ENCODE peak calls at places on chromosomes 13 and 19, in nine cellular contexts. Q is HFF-Myc, V is PC-3, C is fibroblast of mammary gland, T is cardiac muscle cell, E is nephron progenitor cell, Z is H1, G is chondrocyte, P is thoracic aorta. L is an unnamed sample.

GRCh38 chr13:40494932-40495619 is 171.4 kb downstream of the FOXO1 start:
- DNase-seq in V (peak; percentile 32), Z (no peak), C (no peak), P (no peak), Q (no peak), T (no peak), E (no peak), G (no peak), L (no peak)

GRCh38 chr13:84563611-84564010 is 681.3 kb upstream of the SLITRK1 start:
- DNase-seq in P (no peak), E (no peak), V (no peak), Z (no peak), Q (no peak), T (no peak), G (no peak), C (no peak), L (no peak)

GRCh38 chr13:72379581-72379980 is 347.8 kb downstream of the MZT1 start:
- DNase-seq in C (no peak), E (no peak), V (no peak), Q (no peak), Z (no peak), T (no peak), P (no peak), G (no peak), L (no peak)

GRCh38 chr19:56193981-56194380 is 3.6 kb downstream of the ZSCAN5B start:
- DNase-seq in V (no peak), E (no peak), T (no peak), Z (no peak), G (no peak), C (no peak), P (no peak), Q (no peak), L (no peak)

GRCh38 chr13:27171244-27171829 is at the start of gene USP12:
- DNase-seq in G (no peak), Q (no peak), Z (peak; percentile 76), V (no peak), C (peak; percentile 25), E (peak; percentile 77), P (peak; percentile 15), T (peak; percentile 79), L (peak; percentile 59)

GRCh38 chr13:27406178-27406939 is 18.1 kb upstream of the GTF3A start:
- DNase-seq in Q (no peak), P (no peak), T (peak; percentile 35), V (peak; percentile 62), C (peak; percentile 52), E (no peak), Z (no peak), G (no peak), L (no peak)

GRCh38 chr19:50794074-50794777 is 4.0 kb downstream of the ACP4 start:
- DNase-seq in V (peak; percentile 62), G (no peak), C (peak; percentile 27), E (no peak), P (no peak), T (no peak), Q (peak; percentile 16), Z (peak; percentile 63), L (no peak)

GRCh38 chr19:19468424-19469050 is 46.8 kb downstream of the TSSK6 start:
- DNase-seq in T (no peak), Z (no peak), P (no peak), V (no peak), E (no peak), C (peak; percentile 45), Q (no peak), G (no peak), L (no peak)

GRCh38 chr19:54667217-54667616 is 4.4 kb downstream of the LILRB4 start:
- DNase-seq in P (no peak), Z (no peak), E (no peak), V (no peak), C (no peak), T (no peak), Q (no peak), G (no peak), L (no peak)

GRCh38 chr13:45511310-45512147 is 46.8 kb downstream of the COG3 start:
- DNase-seq in C (peak; percentile 81), G (no peak), P (no peak), Z (no peak), T (peak; percentile 78), Q (peak; percentile 65), E (peak; percentile 23), V (peak; percentile 77), L (no peak)

GRCh38 chr19:55027472-55028337 is 10.4 kb downstream of the GP6 start:
- DNase-seq in E (no peak), G (no peak), Q (no peak), C (peak; percentile 2), T (no peak), P (no peak), V (peak; percentile 32), Z (no peak), L (no peak)

GRCh38 chr19:1904385-1905070 is 671 bp upstream of the ADAT3 start:
- DNase-seq in C (no peak), T (peak; percentile 68), G (no peak), E (peak; percentile 35), Q (no peak), Z (peak; percentile 72), P (no peak), V (peak; percentile 92), L (no peak)

GRCh38 chr19:57648336-57649003 is 15.5 kb downstream of the ZNF211 start:
- DNase-seq in C (no peak), Q (no peak), P (no peak), E (no peak), V (no peak), Z (peak; percentile 14), T (no peak), G (no peak), L (no peak)

GRCh38 chr19:43470288-43470687 is 4.9 kb upstream of the LYPD3 start:
- DNase-seq in Z (no peak), Q (no peak), G (no peak), V (peak; percentile 80), E (no peak), C (peak; percentile 69), P (no peak), T (no peak), L (no peak)

GRCh38 chr19:15584541-15585115 is 30.4 kb upstream of the CYP4F8 start:
- DNase-seq in P (peak; percentile 28), G (no peak), Z (peak; percentile 91), Q (peak; percentile 29), E (peak; percentile 72), T (no peak), C (peak; percentile 45), V (peak; percentile 80), L (no peak)

GRCh38 chr19:6260912-6261636 is 18.7 kb downstream of the MLLT1 start:
- DNase-seq in C (peak; percentile 33), E (peak; percentile 59), T (no peak), Z (peak; percentile 90), V (peak; percentile 54), Q (no peak), P (no peak), G (no peak), L (peak; percentile 53)
- TF ChIP-seq CTCF in C (peak; percentile 61), E (peak; percentile 67), T (peak; percentile 70), Z (peak; percentile 82), V (peak; percentile 73), Q (peak; percentile 64), P (peak; percentile 38), G (peak; percentile 75), L (peak; percentile 36)

GRCh38 chr19:38917921-38918491 is 6.0 kb upstream of the CCER2 start:
- DNase-seq in E (no peak), Z (no peak), G (peak; percentile 76), V (peak; percentile 5), P (no peak), T (peak; percentile 19), C (peak; percentile 9), Q (no peak), L (no peak)
- TF ChIP-seq CTCF in E (no peak), Z (peak; percentile 11), G (peak; percentile 35), V (peak; percentile 26), P (no peak), T (peak; percentile 19), C (peak; percentile 5), Q (no peak), L (no peak)

DNA sequence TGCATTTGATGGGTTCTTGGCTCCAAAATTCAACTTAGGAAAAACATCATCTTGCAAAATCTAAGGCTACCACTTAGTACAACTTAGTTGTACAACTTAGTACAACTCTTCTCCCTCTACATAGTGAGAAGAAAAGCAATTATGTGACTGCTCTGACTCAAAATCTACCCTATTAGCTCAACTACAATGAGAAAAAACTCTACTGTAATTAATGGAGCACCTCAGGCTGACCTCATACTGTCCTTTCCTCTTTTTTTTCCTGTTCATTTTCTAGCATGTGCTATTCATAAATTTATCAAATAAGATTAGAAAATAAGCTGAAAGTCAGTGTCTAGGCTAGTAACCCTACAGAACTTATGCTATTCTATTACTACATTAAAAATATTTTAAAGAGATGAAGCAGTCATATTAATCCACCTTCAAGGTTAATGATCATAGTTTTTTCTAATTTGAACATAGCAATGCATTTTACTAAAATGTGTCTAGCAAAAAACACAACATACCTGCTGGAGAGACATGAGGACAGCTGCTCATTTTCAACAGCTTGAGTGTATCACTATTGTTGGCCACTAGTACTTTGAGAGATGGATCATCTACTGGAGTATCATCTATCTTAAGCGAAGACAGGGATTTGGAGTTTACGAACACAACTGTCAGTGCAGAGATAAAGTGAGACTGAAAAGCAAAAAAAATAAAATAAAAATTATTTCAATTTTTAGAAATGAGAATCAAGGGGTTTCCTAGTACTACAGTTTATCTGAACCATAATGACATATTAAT is 11.9 kb downstream of the FBXL3 start:
- DNase-seq in P (no peak), E (no peak), T (no peak), C (no peak), Q (no peak), G (no peak), Z (no peak), V (no peak), L (no peak)
- TF ChIP-seq CTCF in P (no peak), E (no peak), T (no peak), C (no peak), Q (no peak), G (no peak), Z (no peak), V (no peak), L (no peak)

GRCh38 chr13:98549006-98549727 is 27.7 kb downstream of the STK24 start:
- DNase-seq in V (peak; percentile 29), T (no peak), G (no peak), P (no peak), Z (no peak), Q (peak; percentile 86), C (peak; percentile 96), E (no peak), L (no peak)

GRCh38 chr13:98547455-98547854 is 29.5 kb downstream of the STK24 start:
- DNase-seq in Z (no peak), V (no peak), P (no peak), T (no peak), E (no peak), Q (no peak), G (no peak), C (no peak), L (no peak)

GRCh38 chr13:98544105-98544710 is 32.7 kb downstream of the STK24 start:
- DNase-seq in Z (no peak), P (no peak), T (no peak), G (no peak), V (no peak), E (no peak), C (no peak), Q (no peak), L (no peak)

GRCh38 chr13:98548230-98548629 is 28.7 kb downstream of the STK24 start:
- DNase-seq in Z (no peak), V (no peak), E (no peak), P (no peak), T (no peak), C (peak; percentile 50), Q (no peak), G (no peak), L (no peak)

DNA sequence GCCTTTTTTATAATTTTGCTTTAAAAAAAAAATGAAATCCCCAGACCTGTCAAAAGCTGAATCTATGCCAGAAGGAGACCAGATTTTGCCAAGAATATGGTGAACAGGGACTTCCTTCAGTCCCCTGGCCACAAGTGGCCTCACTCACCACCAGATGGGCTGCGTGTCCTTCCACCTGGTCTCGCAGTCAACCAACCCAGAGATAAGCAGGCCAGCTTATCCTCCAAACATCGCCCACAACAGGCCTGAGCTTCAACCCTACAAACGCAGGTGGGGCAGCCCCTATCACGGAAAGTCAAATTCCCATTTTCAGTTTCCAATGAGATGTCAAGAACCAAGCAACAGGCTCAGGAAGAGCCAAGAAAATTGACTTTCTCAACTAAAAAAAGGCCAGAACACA is 30.5 kb downstream of the STK24 start:
- DNase-seq in E (no peak), G (no peak), V (no peak), C (no peak), T (no peak), P (no peak), Z (no peak), Q (no peak), L (no peak)
- TF ChIP-seq CTCF in E (no peak), G (no peak), V (no peak), C (no peak), T (no peak), P (no peak), Z (no peak), Q (no peak), L (no peak)

L was measured in mesothelial cell of epicardium.